ENCODE peak calls at places on chromosomes 7 and 10, in nine cellular contexts. H is foreskin fibroblast, E is M059J, I is T-cell, V is GM03348, X is fibroblast of mammary gland, G is Calu3, S is NCI-H1092 treated with DMSO at 0.1 percent for 48 hours, F is mucosa of descending colon. D is an unnamed sample.

GRCh38 chr7:133545613-133546012 is 292.7 kb downstream of the EXOC4 start:
- DNase-seq in H (peak; percentile 38), E (peak; percentile 39), I (no peak), V (peak; percentile 16), X (peak; percentile 46), G (peak; percentile 5), S (no peak), F (no peak), D (no peak)

GRCh38 chr10:1882728-1883127 is 145.4 kb upstream of the ADARB2 start:
- DNase-seq in H (no peak), E (no peak), I (no peak), V (no peak), X (no peak), G (no peak), S (no peak), F (no peak), D (no peak)

GRCh38 chr7:11533229-11533820 is 298.7 kb downstream of the THSD7A start:
- DNase-seq in H (no peak), E (no peak), I (no peak), V (no peak), X (peak; percentile 1), G (no peak), S (peak; percentile 21), F (no peak), D (no peak)

GRCh38 chr10:80966326-80966986 is 428.8 kb downstream of the SH2D4B start:
- DNase-seq in H (no peak), E (peak; percentile 48), I (no peak), V (no peak), X (no peak), G (no peak), S (no peak), F (no peak), D (no peak)

GRCh38 chr7:79741684-79742083 is 288.2 kb upstream of the MAGI2 start:
- DNase-seq in H (no peak), E (no peak), I (no peak), V (no peak), X (peak; percentile 1), G (no peak), S (no peak), F (no peak), D (no peak)

GRCh38 chr10:8628351-8628750 is 573.9 kb downstream of the GATA3 start:
- DNase-seq in H (no peak), E (peak; percentile 86), I (no peak), V (no peak), X (no peak), G (no peak), S (no peak), F (no peak), D (no peak)

GRCh38 chr7:84216477-84216876 is 21.9 kb upstream of the SEMA3A start:
- DNase-seq in H (no peak), E (peak; percentile 70), I (no peak), V (no peak), X (peak; percentile 55), G (no peak), S (no peak), F (no peak), D (no peak)

GRCh38 chr10:126407831-126408230 is 19.6 kb upstream of the ADAM12 start:
- DNase-seq in H (no peak), E (peak; percentile 89), I (no peak), V (peak; percentile 15), X (peak; percentile 24), G (no peak), S (no peak), F (no peak), D (no peak)

GRCh38 chr7:155071121-155071651 is 1.1 kb downstream of the HTR5A start:
- DNase-seq in H (no peak), E (no peak), I (no peak), V (no peak), X (no peak), G (no peak), S (no peak), F (no peak), D (no peak)

GRCh38 chr7:47601881-47602249 is 20.0 kb upstream of the TNS3 start:
- DNase-seq in H (no peak), E (peak; percentile 64), I (no peak), V (no peak), X (no peak), G (peak; percentile 34), S (no peak), F (no peak), D (no peak)

GRCh38 chr10:110577056-110577455 is 9.6 kb downstream of the SMC3 start:
- DNase-seq in H (no peak), E (no peak), I (no peak), V (no peak), X (no peak), G (no peak), S (no peak), F (no peak), D (no peak)

GRCh38 chr7:74280985-74281384 is 8.2 kb upstream of the CLIP2 start:
- DNase-seq in H (peak; percentile 51), E (peak; percentile 46), I (no peak), V (no peak), X (peak; percentile 85), G (no peak), S (no peak), F (no peak), D (no peak)

GRCh38 chr10:112467541-112468075 is 20.6 kb downstream of the VTI1A start:
- DNase-seq in H (no peak), E (no peak), I (no peak), V (no peak), X (peak; percentile 6), G (no peak), S (no peak), F (no peak), D (no peak)

GRCh38 chr7:2030475-2031456 is 202.0 kb downstream of the MAD1L1 start:
- DNase-seq in H (no peak), E (no peak), I (peak; percentile 54), V (no peak), X (no peak), G (no peak), S (no peak), F (peak; percentile 21), D (no peak)

GRCh38 chr7:90276033-90276728 is 31.2 kb downstream of the CFAP69 start:
- DNase-seq in H (no peak), E (no peak), I (no peak), V (no peak), X (no peak), G (no peak), S (no peak), F (no peak), D (no peak)

GRCh38 chr10:12241810-12242529 is 46.0 kb downstream of the CDC123 start:
- DNase-seq in H (no peak), E (no peak), I (no peak), V (no peak), X (peak; percentile 35), G (no peak), S (peak; percentile 7), F (no peak), D (no peak)

GRCh38 chr10:16792675-16793074 is 24.5 kb downstream of the RSU1 start:
- DNase-seq in H (no peak), E (peak; percentile 53), I (no peak), V (peak; percentile 13), X (no peak), G (no peak), S (no peak), F (no peak), D (no peak)

GRCh38 chr7:32941996-32942782 is 15.1 kb upstream of the FKBP9 start:
- DNase-seq in H (peak; percentile 50), E (peak; percentile 71), I (peak; percentile 29), V (peak; percentile 85), X (peak; percentile 53), G (peak; percentile 69), S (peak; percentile 70), F (peak; percentile 78), D (peak; percentile 14)

GRCh38 chr7:66176914-66177313 is 28.2 kb upstream of the TPST1 start:
- DNase-seq in H (no peak), E (no peak), I (no peak), V (no peak), X (no peak), G (no peak), S (no peak), F (no peak), D (no peak)

D was measured in effector CD8-positive, alpha-beta T cell.